ENCODE peak calls at places on chromosomes 13 and 19, in ten cellular contexts. D is BJ, G is transverse colon, N is Calu3, Q is coronary artery, K is AG04450, L is AG10803, W is cardiac muscle cell, Y is heart right ventricle, J is left ventricle myocardium inferior. E is an unnamed sample.
A peak's percentile ranks its signal among the peaks of the same experiment; 100 is the strongest.

GRCh38 chr13:113537909-113538688 is 46.5 kb upstream of the TFDP1 start:
- DNase-seq in D (no peak), G (no peak), N (no peak), Q (no peak), K (no peak), L (no peak), W (no peak), Y (no peak), J (no peak), E (no peak)

GRCh38 chr13:34833562-34834182 is 108.4 kb upstream of the NBEA start:
- DNase-seq in D (no peak), G (no peak), N (peak; percentile 38), Q (no peak), K (no peak), L (peak; percentile 20), W (no peak), Y (no peak), J (no peak), E (peak; percentile 31)

GRCh38 chr13:32515246-32515645 is 23.3 kb downstream of the N4BP2L2 start:
- DNase-seq in D (no peak), G (no peak), N (no peak), Q (no peak), K (no peak), L (no peak), W (no peak), Y (no peak), J (no peak), E (no peak)

GRCh38 chr19:35038623-35039512 is 2.7 kb upstream of the HPN start:
- DNase-seq in D (no peak), G (no peak), N (no peak), Q (no peak), K (no peak), L (peak; percentile 32), W (no peak), Y (no peak), J (peak; percentile 34), E (no peak)

GRCh38 chr13:113974304-113975281 is 717 bp upstream of the C13orf46 start:
- DNase-seq in D (no peak), G (no peak), N (no peak), Q (no peak), K (no peak), L (no peak), W (no peak), Y (no peak), J (peak; percentile 10), E (no peak)

GRCh38 chr19:32702010-32702409 is 10.4 kb downstream of the NUDT19 start:
- DNase-seq in D (no peak), G (no peak), N (no peak), Q (no peak), K (no peak), L (no peak), W (no peak), Y (no peak), J (no peak), E (no peak)

GRCh38 chr19:38642176-38642575 is 5.3 kb upstream of the ACTN4 start:
- DNase-seq in D (no peak), G (no peak), N (no peak), Q (no peak), K (no peak), L (no peak), W (no peak), Y (no peak), J (no peak), E (no peak)

GRCh38 chr13:113428871-113429607 is 24.2 kb downstream of the ADPRHL1 start:
- DNase-seq in D (no peak), G (no peak), N (no peak), Q (no peak), K (no peak), L (no peak), W (no peak), Y (no peak), J (no peak), E (no peak)

GRCh38 chr19:10219678-10220077 is 11.5 kb downstream of the S1PR2 start:
- DNase-seq in D (no peak), G (no peak), N (peak; percentile 41), Q (no peak), K (peak; percentile 79), L (peak; percentile 43), W (no peak), Y (no peak), J (no peak), E (no peak)

GRCh38 chr19:17686592-17687042 is 1.5 kb downstream of the UNC13A start:
- DNase-seq in D (no peak), G (no peak), N (no peak), Q (no peak), K (no peak), L (no peak), W (peak; percentile 5), Y (peak; percentile 51), J (peak; percentile 41), E (peak; percentile 2)

GRCh38 chr13:25732146-25732865 is 319.5 kb downstream of the SHISA2 start:
- DNase-seq in D (no peak), G (no peak), N (no peak), Q (no peak), K (no peak), L (peak; percentile 15), W (no peak), Y (no peak), J (no peak), E (no peak)

GRCh38 chr19:50432221-50432626 is 468 bp upstream of the MYBPC2 start:
- DNase-seq in D (no peak), G (no peak), N (peak; percentile 24), Q (no peak), K (no peak), L (no peak), W (peak; percentile 60), Y (no peak), J (no peak), E (no peak)

GRCh38 chr13:94703721-94704314 is 8.5 kb downstream of the SOX21 start:
- DNase-seq in D (no peak), G (no peak), N (no peak), Q (no peak), K (no peak), L (no peak), W (no peak), Y (no peak), J (no peak), E (no peak)

GRCh38 chr19:14383556-14383897 is 2.3 kb downstream of the ADGRE5 start:
- DNase-seq in D (no peak), G (peak; percentile 43), N (no peak), Q (no peak), K (no peak), L (peak; percentile 65), W (no peak), Y (peak; percentile 51), J (peak; percentile 65), E (no peak)

DNA sequence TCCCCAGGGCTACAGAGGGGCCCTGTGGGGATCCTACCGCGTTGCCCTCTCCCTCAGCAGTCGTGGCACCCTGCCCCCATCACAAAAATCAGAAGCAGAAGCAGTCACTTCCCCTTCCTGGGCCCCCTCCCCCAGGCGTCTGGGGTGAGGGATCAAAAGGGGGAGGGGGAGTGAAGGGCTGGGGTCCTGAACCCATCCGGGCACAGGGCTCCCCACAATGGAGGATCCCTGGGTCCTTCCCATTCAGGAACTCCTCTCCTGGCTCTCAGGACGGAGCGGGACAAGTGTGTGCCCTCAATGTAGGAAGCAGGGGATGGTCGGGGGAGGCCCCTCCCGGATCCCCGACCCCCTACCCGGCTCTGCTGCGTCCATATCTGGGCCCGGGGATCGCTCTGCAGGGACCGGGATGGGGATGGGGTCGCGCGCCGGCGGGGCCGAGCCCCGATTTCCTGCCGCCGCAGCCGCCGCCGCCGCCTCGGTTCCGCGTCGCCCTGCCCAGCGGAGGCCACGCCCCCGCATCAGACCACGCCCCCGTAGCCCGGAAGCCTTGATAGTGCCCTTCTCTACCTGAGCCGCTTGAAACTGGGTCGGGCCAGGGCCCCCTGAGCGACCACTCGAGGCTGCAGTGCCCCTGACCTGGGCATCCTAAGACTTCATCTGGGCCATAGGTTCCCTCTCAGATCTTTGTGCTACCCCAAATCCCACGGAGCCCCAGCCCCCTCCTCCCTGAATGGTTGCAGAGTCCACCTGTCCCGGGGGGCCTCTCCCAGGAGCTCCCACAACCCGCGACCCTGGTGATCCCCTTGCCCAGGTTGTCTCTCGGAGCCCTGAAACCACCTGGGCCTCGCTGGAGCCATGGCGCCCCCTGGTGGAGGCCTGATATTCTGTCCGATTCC is at the start of gene GMIP:
- DNase-seq in D (no peak), G (peak; percentile 91), N (peak; percentile 79), Q (peak; percentile 83), K (no peak), L (peak; percentile 28), W (peak; percentile 81), Y (peak; percentile 72), J (peak; percentile 82), E (peak; percentile 18)
- TF ChIP-seq CTCF in D (peak; percentile 93), G (peak; percentile 96), N (peak; percentile 80), Q (peak; percentile 89), K (peak; percentile 88), L (peak; percentile 77), W (peak; percentile 86), Y (peak; percentile 89), J (peak; percentile 91), E (peak; percentile 99)

DNA sequence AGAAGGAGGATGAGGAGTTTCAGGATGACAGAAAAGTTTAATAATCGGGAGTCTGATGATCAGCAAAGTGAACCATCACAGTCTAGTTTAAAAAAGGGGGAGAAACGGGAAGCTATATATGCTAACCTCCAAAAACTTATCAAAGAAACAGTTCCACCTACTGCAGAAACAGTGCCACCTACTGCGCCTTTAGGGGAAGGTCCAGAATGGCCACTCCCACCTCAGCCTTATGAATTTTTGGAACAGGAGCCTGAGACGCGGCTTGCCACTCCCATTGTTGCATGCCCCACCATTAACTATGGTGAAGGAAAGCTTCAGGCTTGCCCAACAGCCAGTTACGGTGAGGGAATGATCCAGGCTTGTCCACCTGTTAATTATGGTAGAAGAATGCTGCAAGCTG is 929.0 kb downstream of the SLITRK6 start:
- DNase-seq in D (no peak), G (no peak), N (no peak), Q (no peak), K (no peak), L (no peak), W (no peak), Y (no peak), J (no peak), E (peak; percentile 4)
- TF ChIP-seq CTCF in D (peak; percentile 14), G (no peak), N (no peak), Q (no peak), K (peak; percentile 29), L (no peak), W (no peak), Y (no peak), J (peak; percentile 20), E (peak; percentile 63)

DNA sequence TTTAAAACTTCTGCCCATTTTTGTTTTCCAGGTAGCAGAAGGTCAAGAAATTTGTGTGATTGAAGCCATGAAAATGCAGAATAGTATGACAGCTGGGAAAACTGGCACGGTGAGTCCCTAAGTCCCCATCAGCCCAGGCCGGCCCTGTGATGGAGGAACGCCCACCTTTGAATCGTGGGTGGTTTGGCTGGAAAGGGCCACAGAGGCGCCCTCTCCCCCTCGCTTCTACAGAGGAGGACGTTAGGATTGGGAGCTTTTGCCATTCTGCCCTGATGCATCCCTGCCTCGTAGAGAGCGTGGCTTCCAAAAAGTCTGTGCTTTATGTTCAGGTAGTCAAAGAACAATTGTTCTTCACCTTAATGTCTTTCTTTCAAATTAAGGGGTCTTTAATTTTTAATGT is 60.9 kb downstream of the GGACT start:
- DNase-seq in D (no peak), G (no peak), N (no peak), Q (no peak), K (no peak), L (no peak), W (no peak), Y (no peak), J (no peak), E (no peak)
- TF ChIP-seq CTCF in D (no peak), G (no peak), N (no peak), Q (no peak), K (no peak), L (no peak), W (no peak), Y (no peak), J (no peak), E (no peak)

GRCh38 chr19:3656747-3657394 is 30.3 kb upstream of the CACTIN start:
- DNase-seq in D (no peak), G (no peak), N (no peak), Q (no peak), K (no peak), L (no peak), W (no peak), Y (no peak), J (no peak), E (no peak)
- TF ChIP-seq CTCF in D (no peak), G (no peak), N (no peak), Q (no peak), K (no peak), L (no peak), W (no peak), Y (no peak), J (no peak), E (peak; percentile 37)